ENCODE peak calls at places on chromosomes 12 and 14, in six cellular contexts. U is IMR-90, D is mesenchymal stem cell, G is neuronal stem cell, R is H9, X is mesendoderm. M is an unnamed sample.

GRCh38 chr12:47715393-47715876 is 9.6 kb upstream of the RPAP3 start:
- DNase-seq in R (peak), G (peak), U (peak), D (peak), X (peak), M (peak)

GRCh38 chr12:92561543-92561899 is 141.3 kb upstream of the PLEKHG7 start:
- DNase-seq in D (peak), R (no peak), U (peak), G (no peak), X (no peak), M (no peak)

GRCh38 chr12:51852404-51853137 is 4.1 kb upstream of the FIGNL2 start:
- DNase-seq in U (no peak), X (no peak), R (no peak), G (no peak), D (no peak), M (no peak)

GRCh38 chr14:53355581-53356112 is 202.5 kb upstream of the DDHD1 start:
- DNase-seq in G (peak), X (peak), U (peak), R (peak), D (peak), M (no peak)

GRCh38 chr12:54522213-54522612 is 24.7 kb downstream of the NCKAP1L start:
- DNase-seq in D (no peak), X (no peak), U (no peak), R (no peak), G (no peak), M (peak)

GRCh38 chr14:76772300-76773187 is 11.3 kb downstream of the VASH1 start:
- DNase-seq in G (no peak), D (peak), U (peak), R (peak), X (peak), M (no peak)

GRCh38 chr14:24081739-24082204 is 10.4 kb downstream of the CPNE6 start:
- DNase-seq in G (no peak), R (no peak), U (no peak), X (peak), D (no peak), M (peak)

GRCh38 chr14:74893614-74894091 is 11.9 kb downstream of the DLST start:
- DNase-seq in X (no peak), D (no peak), U (no peak), G (no peak), R (no peak), M (no peak)

GRCh38 chr14:79016828-79017505 is 846.8 kb downstream of the NRXN3 start:
- DNase-seq in X (no peak), D (peak), R (no peak), U (peak), G (no peak), M (no peak)

GRCh38 chr14:101372494-101372813 is 188.8 kb upstream of the DIO3 start:
- DNase-seq in D (no peak), G (no peak), U (no peak), R (no peak), X (no peak), M (no peak)

GRCh38 chr14:74380172-74380571 is 31.9 kb downstream of the VRTN start:
- DNase-seq in X (no peak), G (no peak), R (no peak), D (no peak), U (peak), M (peak)

GRCh38 chr12:64582862-64583261 is 27.4 kb upstream of the RASSF3 start:
- DNase-seq in X (no peak), R (no peak), U (no peak), D (no peak), G (no peak), M (no peak)

GRCh38 chr12:82121545-82121944 is 236.6 kb downstream of the CCDC59 start:
- DNase-seq in D (no peak), R (no peak), U (no peak), X (no peak), G (no peak), M (no peak)

GRCh38 chr14:38662781-38663180 is 406.9 kb upstream of the CLEC14A start:
- DNase-seq in G (peak), R (no peak), U (no peak), D (peak), X (peak), M (no peak)

GRCh38 chr14:53630336-53630735 is 326.3 kb downstream of the BMP4 start:
- DNase-seq in D (no peak), X (no peak), U (no peak), G (no peak), R (no peak), M (no peak)

GRCh38 chr12:104586325-104587048 is 129.7 kb downstream of the CHST11 start:
- DNase-seq in G (no peak), R (no peak), X (no peak), D (no peak), U (no peak), M (peak)

GRCh38 chr12:12704593-12705230 is 8.7 kb upstream of the GPR19 start:
- DNase-seq in G (peak), D (peak), U (peak), R (peak), X (peak), M (peak)

GRCh38 chr14:75259510-75259855 is 19.1 kb upstream of the FOS start:
- DNase-seq in G (no peak), U (peak), R (no peak), D (no peak), X (peak), M (no peak)

GRCh38 chr12:13000616-13000934 is 510 bp upstream of the HEBP1 start:
- DNase-seq in R (no peak), D (no peak), U (no peak), X (peak), G (no peak), M (peak)

GRCh38 chr12:27164330-27165045 is 79.6 kb upstream of the STK38L start:
- DNase-seq in G (no peak), D (no peak), X (no peak), U (no peak), R (no peak), M (no peak)

DNA sequence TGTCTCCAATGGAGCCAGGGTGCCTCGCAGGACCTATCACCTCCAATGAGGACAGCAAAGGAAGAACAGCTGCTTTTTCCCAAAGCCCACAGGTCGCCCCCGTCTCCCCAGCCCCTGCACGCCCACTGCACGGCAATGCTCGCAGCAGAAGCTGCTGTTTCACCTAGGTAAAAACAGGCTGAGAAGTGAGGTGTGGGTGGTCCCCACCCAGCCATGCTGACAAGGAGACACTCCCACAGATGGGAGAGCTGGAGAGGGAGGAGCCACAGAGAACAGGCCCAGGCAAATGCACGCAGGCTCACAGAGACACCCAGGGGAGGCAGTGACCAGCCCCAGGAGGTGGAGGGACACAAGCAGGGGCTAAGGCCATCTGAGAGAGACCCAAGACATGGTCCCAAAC is 10.4 kb downstream of the CFAP73 start:
- DNase-seq in U (no peak), R (no peak), G (no peak), X (no peak), D (no peak), M (no peak)
- H2BK5ac ChIP-seq in U (no peak), R (no peak), G (peak), X (no peak), D (no peak), M (no peak)

GRCh38 chr12:122185079-122185478 is 2.2 kb downstream of the LRRC43 start:
- DNase-seq in G (no peak), U (no peak), X (no peak), D (no peak), R (no peak), M (no peak)
- H3K4me2 ChIP-seq in G (no peak), U (no peak), X (no peak), D (no peak), R (no peak), M (no peak)

DNA sequence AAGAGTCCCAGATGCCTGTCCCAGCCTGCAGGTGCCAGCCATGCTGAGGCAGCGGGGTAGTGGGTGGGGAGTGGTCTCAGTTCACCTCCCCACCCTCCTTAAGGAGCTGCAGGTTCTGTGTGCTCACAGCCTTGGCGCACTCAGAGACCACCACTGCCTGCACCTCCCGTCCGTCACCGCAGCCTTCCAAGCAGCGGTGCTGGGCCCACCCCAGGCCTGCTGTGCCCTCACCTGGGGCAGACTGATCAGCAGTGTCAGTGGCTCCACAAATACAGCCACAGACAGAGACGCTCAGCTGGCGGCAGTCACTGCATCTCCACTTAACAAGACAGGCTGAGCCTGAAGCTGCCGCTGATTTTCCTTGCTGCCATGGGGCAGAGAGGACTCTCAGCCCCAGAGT is 120.2 kb downstream of the RFLNA start:
- DNase-seq in X (no peak), G (no peak), U (no peak), D (no peak), R (no peak), M (no peak)
- H4K8ac ChIP-seq in X (no peak), G (no peak), U (no peak), D (no peak), R (no peak), M (no peak)

GRCh38 chr12:108814462-108815211 is 42.7 kb downstream of the SSH1 start:
- DNase-seq in R (no peak), G (no peak), U (no peak), X (no peak), D (no peak), M (no peak)
- H2BK5ac ChIP-seq in R (no peak), G (peak), U (no peak), X (no peak), D (no peak), M (no peak)

GRCh38 chr12:108616359-108616758 is 17.3 kb downstream of the SELPLG start:
- DNase-seq in X (no peak), R (no peak), G (no peak), U (no peak), D (no peak), M (no peak)
- H3K4me2 ChIP-seq in X (no peak), R (no peak), G (no peak), U (no peak), D (no peak), M (no peak)

DNA sequence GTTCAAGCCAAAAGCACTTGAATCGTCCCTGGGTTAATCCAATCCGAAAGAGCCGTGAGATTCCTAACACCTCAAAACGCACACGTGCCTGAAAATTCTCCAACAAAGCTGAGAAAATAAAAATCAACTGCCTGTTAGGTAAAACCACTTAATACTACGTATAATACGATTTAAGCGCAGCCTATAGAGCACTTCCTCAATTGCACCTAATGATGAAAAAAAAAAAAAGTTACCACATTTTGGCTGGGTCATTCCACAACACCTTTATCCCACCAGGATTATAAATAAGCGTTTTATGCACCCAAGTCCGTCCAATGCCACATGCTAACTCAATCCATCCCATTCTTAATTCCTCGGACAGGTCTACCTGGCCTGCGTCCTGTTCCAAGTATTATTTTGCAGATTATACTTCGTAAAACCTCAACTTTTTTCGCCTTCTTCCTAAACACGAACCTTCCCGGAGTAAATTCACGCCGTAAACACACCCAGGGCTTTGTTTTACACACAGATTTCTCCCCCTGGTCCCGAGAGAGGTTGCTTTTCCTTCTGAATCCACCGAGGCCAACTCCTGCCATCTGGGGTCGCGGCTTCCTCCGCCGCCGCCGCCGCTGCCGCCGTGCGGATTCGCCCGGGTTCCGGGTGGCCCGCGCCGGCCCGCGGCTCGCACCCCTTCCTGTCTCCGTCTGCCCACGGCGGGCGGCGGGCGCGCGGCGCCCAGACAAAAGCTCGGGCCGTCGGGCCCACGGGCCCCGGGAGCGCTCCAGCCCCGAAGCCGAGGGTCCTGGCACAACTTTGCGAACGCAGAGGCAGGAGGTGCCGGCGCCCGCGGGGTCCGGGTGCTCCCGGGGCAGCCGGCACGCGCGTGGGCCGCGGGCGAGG is 66.2 kb downstream of the RNF34 start:
- DNase-seq in U (no peak), D (peak), G (no peak), R (no peak), X (no peak), M (no peak)
- H4K8ac ChIP-seq in U (peak), D (no peak), G (no peak), R (no peak), X (no peak), M (peak)

GRCh38 chr14:64574370-64575115 is 24.8 kb downstream of the PPP1R36 start:
- DNase-seq in U (no peak), D (no peak), G (no peak), X (no peak), R (no peak), M (no peak)
- H2BK5ac ChIP-seq in U (no peak), D (no peak), G (no peak), X (no peak), R (no peak), M (no peak)